ENCODE peak calls at places on chromosomes 13 and 19, in seven cellular contexts. W is thyroid gland, M is hepatocyte, P is fibroblast of the aortic adventitia, H is heart left ventricle, Y is fibroblast of lung, S is bronchial epithelial cell. G is an unnamed sample.

GRCh38 chr13:111598751-111599150 is 278.3 kb downstream of the TEX29 start:
- DNase-seq in W (no peak), M (no peak), P (no peak), H (no peak), Y (no peak), S (no peak), G (no peak)

GRCh38 chr19:13902993-13903555 is 2.8 kb downstream of the BRME1 start:
- DNase-seq in W (no peak), M (no peak), P (no peak), H (no peak), Y (no peak), S (no peak), G (no peak)

GRCh38 chr13:19959141-19959830 is 759 bp downstream of the ZMYM2 start:
- DNase-seq in W (peak; percentile 53), M (peak; percentile 71), P (peak; percentile 38), H (peak; percentile 85), Y (peak; percentile 47), S (peak; percentile 23), G (peak; percentile 45)

GRCh38 chr19:13953021-13953531 is 767 bp downstream of the DCAF15 start:
- DNase-seq in W (peak; percentile 17), M (peak; percentile 59), P (peak; percentile 57), H (no peak), Y (peak; percentile 57), S (peak; percentile 58), G (no peak)

GRCh38 chr19:719636-720377 is 11.1 kb downstream of the PALM start:
- DNase-seq in W (no peak), M (no peak), P (no peak), H (no peak), Y (no peak), S (no peak), G (no peak)

GRCh38 chr13:20546559-20546958 is 20.4 kb upstream of the IFT88 start:
- DNase-seq in W (no peak), M (no peak), P (no peak), H (no peak), Y (no peak), S (no peak), G (no peak)

GRCh38 chr13:113407531-113408393 is 43.8 kb upstream of the GRTP1 start:
- DNase-seq in W (no peak), M (no peak), P (no peak), H (peak; percentile 60), Y (no peak), S (no peak), G (no peak)

GRCh38 chr13:30453727-30454126 is 12.0 kb downstream of the HMGB1 start:
- DNase-seq in W (no peak), M (no peak), P (no peak), H (no peak), Y (no peak), S (peak; percentile 29), G (no peak)

GRCh38 chr19:13831560-13832056 is 36.4 kb downstream of the ZSWIM4 start:
- DNase-seq in W (no peak), M (no peak), P (no peak), H (no peak), Y (no peak), S (peak; percentile 62), G (no peak)

GRCh38 chr19:30376272-30376671 is 4.1 kb downstream of the ZNF536 start:
- DNase-seq in W (no peak), M (no peak), P (no peak), H (no peak), Y (no peak), S (no peak), G (no peak)

GRCh38 chr13:59088716-59089115 is 1075.0 kb downstream of the DIAPH3 start:
- DNase-seq in W (no peak), M (no peak), P (peak; percentile 48), H (no peak), Y (peak; percentile 49), S (no peak), G (no peak)

GRCh38 chr13:77511552-77511951 is 24.0 kb upstream of the SCEL start:
- DNase-seq in W (no peak), M (no peak), P (peak; percentile 7), H (no peak), Y (no peak), S (no peak), G (no peak)

GRCh38 chr19:41701401-41702075 is 6.9 kb upstream of the CEACAM5 start:
- DNase-seq in W (no peak), M (no peak), P (no peak), H (peak; percentile 17), Y (no peak), S (no peak), G (no peak)

DNA sequence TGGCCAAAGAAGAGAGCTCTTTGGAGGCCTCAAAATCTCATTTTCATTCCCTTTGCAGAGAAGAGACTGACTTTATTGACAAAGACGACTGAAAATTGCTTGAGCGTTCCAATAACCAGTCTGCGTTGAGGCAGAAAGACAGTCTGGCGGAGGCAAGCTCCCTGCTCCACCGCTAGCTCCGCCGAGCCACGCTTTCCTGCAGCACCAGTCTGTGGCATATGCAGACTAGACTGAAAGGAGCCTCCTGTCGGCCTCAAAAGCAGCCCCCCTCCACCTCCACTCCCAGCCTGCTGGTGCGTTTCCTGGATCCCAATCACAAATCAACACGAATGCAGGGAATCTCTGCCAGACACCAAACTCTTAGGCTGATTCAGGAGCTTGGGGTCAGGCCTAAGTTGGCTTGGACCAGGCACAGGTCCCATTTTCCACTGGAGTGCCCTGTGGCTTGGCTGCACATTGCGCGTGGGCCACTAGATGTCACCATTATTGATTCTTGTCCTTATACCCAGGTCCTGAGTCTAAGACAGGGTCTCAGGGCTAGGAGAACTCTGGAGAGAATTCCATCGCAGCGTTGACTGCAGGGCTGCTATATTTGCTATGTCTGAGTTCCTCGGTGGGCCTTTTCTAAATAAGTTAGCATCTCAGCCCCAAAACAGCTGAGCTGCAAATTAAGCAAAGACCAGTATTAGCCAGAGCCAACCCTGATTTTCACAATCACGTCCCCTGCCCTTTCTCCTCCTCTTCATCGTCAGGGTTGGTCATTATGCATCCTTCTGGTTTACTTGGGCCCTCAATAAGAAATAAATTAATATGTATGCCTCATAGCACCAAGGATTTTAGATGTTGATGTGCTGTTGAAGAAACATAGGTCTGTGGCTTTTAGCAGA is 5.2 kb upstream of the ZNF507 start:
- DNase-seq in W (peak; percentile 81), M (peak; percentile 64), P (peak; percentile 43), H (peak; percentile 80), Y (peak; percentile 54), S (peak; percentile 27), G (peak; percentile 58)
- TF ChIP-seq CTCF in W (peak; percentile 78), M (peak; percentile 57), P (peak; percentile 64), H (peak; percentile 79), Y (peak; percentile 75), S (peak; percentile 70), G (peak; percentile 67)

DNA sequence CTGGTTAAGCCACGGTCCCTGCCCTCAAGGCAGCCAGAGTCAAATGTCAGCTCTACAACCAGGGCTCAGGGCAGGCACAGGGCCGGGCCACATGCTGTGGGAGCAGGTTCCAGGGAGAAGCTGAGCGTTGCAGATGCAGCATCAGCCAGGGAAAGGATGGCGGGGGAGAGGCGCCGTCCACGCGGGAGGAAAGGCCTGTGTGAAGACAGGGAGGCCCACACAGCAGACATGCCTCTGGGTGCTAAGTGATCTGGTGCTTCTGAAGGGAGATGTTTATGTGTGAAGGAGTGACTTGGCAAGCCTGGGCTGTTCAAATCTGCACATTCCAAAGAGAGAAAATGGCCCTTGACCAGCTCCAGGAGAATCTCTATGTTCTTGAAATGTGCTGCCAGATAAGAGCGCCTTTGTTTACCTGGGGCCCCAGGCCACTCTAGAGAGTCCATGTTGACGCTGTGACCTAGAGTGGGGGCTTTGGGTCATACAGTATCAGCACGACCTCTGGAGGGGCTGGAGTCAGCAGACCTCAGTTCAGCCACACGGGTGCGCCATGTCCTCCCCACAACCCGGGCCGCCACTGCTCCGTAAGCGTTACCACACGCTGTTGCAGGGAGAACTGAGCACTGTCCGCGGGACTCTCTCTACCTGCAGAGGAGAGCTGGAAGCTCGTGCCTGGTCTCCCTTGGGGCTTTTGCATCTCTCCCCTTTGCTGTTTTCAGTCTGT is 15.9 kb upstream of the ATF5 start:
- DNase-seq in W (peak; percentile 38), M (peak; percentile 59), P (no peak), H (peak; percentile 51), Y (no peak), S (no peak), G (no peak)
- TF ChIP-seq CTCF in W (no peak), M (peak; percentile 29), P (no peak), H (no peak), Y (no peak), S (no peak), G (peak; percentile 27)

GRCh38 chr13:49646688-49647087 is 18.4 kb downstream of the ARL11 start:
- DNase-seq in W (no peak), M (no peak), P (no peak), H (no peak), Y (no peak), S (no peak), G (no peak)

GRCh38 chr13:49649963-49650312 is 21.6 kb downstream of the ARL11 start:
- DNase-seq in W (no peak), M (no peak), P (no peak), H (no peak), Y (peak; percentile 73), S (no peak), G (no peak)

GRCh38 chr13:49652691-49653305 is 24.5 kb downstream of the ARL11 start:
- DNase-seq in W (peak; percentile 12), M (peak; percentile 49), P (no peak), H (no peak), Y (peak; percentile 39), S (no peak), G (peak; percentile 32)

GRCh38 chr13:49651775-49652690 is 23.7 kb downstream of the ARL11 start:
- DNase-seq in W (no peak), M (no peak), P (no peak), H (no peak), Y (no peak), S (no peak), G (no peak)

GRCh38 chr13:49649244-49649962 is 21.1 kb downstream of the ARL11 start:
- DNase-seq in W (no peak), M (peak; percentile 32), P (peak; percentile 55), H (no peak), Y (peak; percentile 71), S (peak; percentile 57), G (no peak)
- TF ChIP-seq CTCF in W (peak; percentile 27), M (peak; percentile 48), P (peak; percentile 52), H (peak; percentile 51), Y (peak; percentile 50), S (peak; percentile 29), G (peak; percentile 26)

GRCh38 chr19:10005632-10006334 is 4.5 kb downstream of the COL5A3 start:
- DNase-seq in W (no peak), M (no peak), P (no peak), H (no peak), Y (no peak), S (no peak), G (no peak)

GRCh38 chr19:10003271-10003670 is 7.0 kb downstream of the COL5A3 start:
- DNase-seq in W (no peak), M (no peak), P (no peak), H (no peak), Y (no peak), S (no peak), G (no peak)

GRCh38 chr19:10004617-10005016 is 5.7 kb downstream of the COL5A3 start:
- DNase-seq in W (no peak), M (no peak), P (no peak), H (no peak), Y (no peak), S (no peak), G (no peak)

GRCh38 chr19:10000171-10000826 is 10.0 kb downstream of the COL5A3 start:
- DNase-seq in W (peak; percentile 76), M (peak; percentile 84), P (peak; percentile 73), H (no peak), Y (peak; percentile 72), S (peak; percentile 45), G (peak; percentile 81)

GRCh38 chr19:10001899-10002298 is 8.4 kb downstream of the COL5A3 start:
- DNase-seq in W (no peak), M (peak; percentile 52), P (no peak), H (peak; percentile 81), Y (peak; percentile 17), S (no peak), G (peak; percentile 20)
- TF ChIP-seq CTCF in W (no peak), M (peak; percentile 31), P (peak; percentile 46), H (peak; percentile 47), Y (peak; percentile 49), S (peak; percentile 63), G (peak; percentile 39)

GRCh38 chr13:89695343-89696257 is 1651.9 kb upstream of the MIR17HG start:
- DNase-seq in W (peak; percentile 31), M (peak; percentile 65), P (peak; percentile 11), H (no peak), Y (peak; percentile 74), S (peak; percentile 52), G (peak; percentile 67)
- TF ChIP-seq CTCF in W (peak; percentile 86), M (peak; percentile 83), P (peak; percentile 43), H (peak; percentile 62), Y (peak; percentile 89), S (peak; percentile 76), G (peak; percentile 91)

G was measured in neural crest cell.